ENCODE peak calls at places on chromosomes 11 and 22, in six cellular contexts. X, G, W, K, R and Z are unnamed samples.

GRCh38 chr22:32736746-32737145 is 64.8 kb upstream of the TIMP3 start:
- DNase-seq in X (no peak), G (no peak), W (no peak), K (no peak), R (no peak), Z (no peak)

GRCh38 chr22:19722915-19723164 is 499 bp upstream of the GP1BB start:
- DNase-seq in X (no peak), G (no peak), W (no peak), K (no peak), R (no peak), Z (no peak)

GRCh38 chr22:40040927-40041326 is 46.2 kb downstream of the FAM83F start:
- DNase-seq in X (no peak), G (peak), W (peak), K (no peak), R (peak), Z (no peak)

GRCh38 chr22:21026783-21027692 is 5.3 kb downstream of the SLC7A4 start:
- DNase-seq in X (no peak), G (no peak), W (no peak), K (no peak), R (no peak), Z (no peak)

GRCh38 chr22:29385748-29386147 is 2.6 kb downstream of the AP1B1 start:
- DNase-seq in X (no peak), G (no peak), W (no peak), K (no peak), R (peak), Z (no peak)

GRCh38 chr11:5580577-5580976 is at the start of gene OR52B6:
- DNase-seq in X (no peak), G (no peak), W (no peak), K (no peak), R (no peak), Z (no peak)

GRCh38 chr22:48670747-48671146 is 1156.9 kb downstream of the BRD1 start:
- DNase-seq in X (no peak), G (no peak), W (no peak), K (no peak), R (no peak), Z (no peak)

GRCh38 chr22:16586170-16586569 is 6.4 kb downstream of the CCT8L2 start:
- DNase-seq in X (no peak), G (no peak), W (no peak), K (no peak), R (no peak), Z (no peak)

GRCh38 chr22:28628766-28629165 is 50.9 kb downstream of the TTC28 start:
- DNase-seq in X (no peak), G (no peak), W (no peak), K (no peak), R (no peak), Z (no peak)

GRCh38 chr11:124152770-124153407 is 30.3 kb upstream of the OR10D3 start:
- DNase-seq in X (no peak), G (no peak), W (no peak), K (no peak), R (no peak), Z (no peak)
- TF ChIP-seq CTCF in X (no peak), G (no peak), W (peak), K (peak), R (no peak), Z (no peak)

GRCh38 chr11:123642435-123642834 is 12.0 kb downstream of the SCN3B start:
- DNase-seq in X (no peak), G (no peak), W (no peak), K (no peak), R (no peak), Z (no peak)
- TF ChIP-seq CTCF in X (no peak), G (no peak), W (no peak), K (no peak), R (no peak), Z (no peak)

DNA sequence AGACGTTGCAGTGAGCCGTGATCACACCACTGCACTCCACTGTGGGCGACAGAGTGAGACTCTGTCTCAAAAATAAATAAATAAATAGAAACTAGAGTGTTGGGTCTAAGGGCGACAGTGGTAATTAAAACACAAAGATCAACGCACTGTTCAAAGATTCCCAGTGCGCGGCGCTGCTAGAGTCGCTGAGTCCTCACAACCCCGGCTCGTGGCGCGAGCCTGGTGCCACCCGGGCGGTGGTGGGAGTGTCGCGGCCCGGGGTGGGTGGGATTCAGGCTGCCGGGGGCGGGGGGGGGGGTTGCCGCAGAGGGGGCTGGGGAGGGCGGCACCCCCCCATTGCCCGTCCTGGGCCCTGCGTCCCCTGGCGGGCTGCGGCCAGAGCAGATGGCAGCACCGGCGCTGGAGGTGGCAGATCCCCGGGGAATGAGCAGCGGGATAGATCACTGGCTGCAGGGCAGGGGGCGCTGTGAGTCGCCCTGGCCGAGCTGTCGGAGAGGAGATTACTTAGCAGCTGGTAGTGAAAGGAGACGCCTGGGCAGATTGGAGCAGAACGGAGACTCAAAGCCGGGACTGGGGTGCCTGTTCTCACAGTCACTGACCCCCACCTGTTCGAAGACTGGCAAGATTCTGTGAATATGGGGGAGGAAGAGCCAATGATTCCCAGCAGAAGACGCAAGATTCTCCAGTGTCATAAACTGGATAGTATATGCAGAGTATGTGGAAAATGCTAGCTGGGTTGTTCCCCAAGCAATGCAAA is 30.2 kb upstream of the APOBEC3A start:
- DNase-seq in X (peak), G (peak), W (peak), K (peak), R (peak), Z (peak)
- TF ChIP-seq CTCF in X (peak), G (peak), W (peak), K (peak), R (peak), Z (peak)

GRCh38 chr22:45192701-45193187 is 29.0 kb downstream of the NUP50 start:
- DNase-seq in X (no peak), G (no peak), W (no peak), K (peak), R (peak), Z (no peak)
- TF ChIP-seq CTCF in X (no peak), G (peak), W (peak), K (no peak), R (no peak), Z (no peak)